ENCODE peak calls at places on chromosomes 5 and 9, in nine cellular contexts. H is head of caudate nucleus, D is HT1080, G is NCI-H2029, P is amniotic epithelial cell, J is ACHN, V is H9, U is GM10248, K is NAMALWA. E is an unnamed sample.
A peak's percentile ranks its signal among the peaks of the same experiment; 100 is the strongest.

GRCh38 chr9:137311171-137311970 is 9.3 kb upstream of the NRARP start:
- DNase-seq in H (no peak), G (peak; percentile 68), K (no peak), J (no peak), V (peak; percentile 65), U (no peak), P (peak; percentile 33), D (no peak), E (peak; percentile 38)

GRCh38 chr9:125649315-125649714 is 57.7 kb downstream of the MAPKAP1 start:
- DNase-seq in P (peak; percentile 79), D (peak; percentile 96), J (peak; percentile 69), V (no peak), U (no peak), H (no peak), G (no peak), K (no peak), E (no peak)

GRCh38 chr9:129312731-129313130 is 134.7 kb upstream of the IER5L start:
- DNase-seq in V (no peak), G (no peak), J (no peak), K (no peak), H (no peak), U (no peak), D (no peak), P (no peak), E (peak; percentile 19)

GRCh38 chr9:82650368-82650767 is 412.6 kb downstream of the RASEF start:
- DNase-seq in K (no peak), D (no peak), U (no peak), H (no peak), J (no peak), G (no peak), V (no peak), P (no peak), E (no peak)

GRCh38 chr9:92762196-92762595 is 2.4 kb downstream of the BICD2 start:
- DNase-seq in P (no peak), H (no peak), G (no peak), D (no peak), V (no peak), U (no peak), J (no peak), K (no peak), E (no peak)

GRCh38 chr5:57777174-57777581 is 294.6 kb upstream of the ACTBL2 start:
- DNase-seq in D (no peak), V (no peak), G (no peak), K (no peak), U (no peak), J (no peak), P (no peak), H (no peak), E (no peak)

GRCh38 chr5:145637396-145637795 is 197.7 kb downstream of the PRELID2 start:
- DNase-seq in G (no peak), V (no peak), H (no peak), U (no peak), D (no peak), J (peak; percentile 3), K (no peak), P (peak; percentile 27), E (no peak)

GRCh38 chr5:112551437-112552018 is 132.5 kb upstream of the EPB41L4A start:
- DNase-seq in P (peak; percentile 62), D (peak; percentile 51), J (peak; percentile 53), H (no peak), V (no peak), G (peak; percentile 29), K (peak; percentile 76), U (peak; percentile 58), E (no peak)